ENCODE peak calls at places on chromosomes 13 and 19, in five cellular contexts. C is Right ventricle myocardium inferior; R is stimulated activated CD4-positive, alpha-beta T cell treated with anti-CD3 and anti-CD28 coated beads, Interleukin-1b, Interleukin-23, amount 100 ng/mL, for 24 hours; F is lung microvascular endothelial cell; I is activated CD4-positive, alpha-beta T cell treated with anti-CD3 and anti-CD28 coated beads for 24 hours. T is an unnamed sample.

GRCh38 chr13:50268500-50268899 is 253.3 kb downstream of the KCNRG start:
- DNase-seq in C (no peak), R (no peak), F (no peak), I (no peak), T (no peak)

GRCh38 chr13:114069376-114070097 is 62.9 kb downstream of the RASA3 start:
- DNase-seq in C (no peak), R (no peak), F (no peak), I (no peak), T (no peak)

GRCh38 chr13:40562975-40563349 is 103.5 kb downstream of the FOXO1 start:
- DNase-seq in C (no peak), R (no peak), F (no peak), I (no peak), T (no peak)

GRCh38 chr19:51417107-51417806 is at the start of gene SIGLEC10:
- DNase-seq in C (peak), R (no peak), F (no peak), I (no peak), T (no peak)

GRCh38 chr13:51562011-51562671 is 22.1 kb upstream of the WDFY2 start:
- DNase-seq in C (no peak), R (no peak), F (no peak), I (no peak), T (no peak)

GRCh38 chr13:48436661-48437242 is 23.8 kb upstream of the LPAR6 start:
- DNase-seq in C (no peak), R (no peak), F (no peak), I (no peak), T (no peak)

GRCh38 chr19:1608414-1609391 is 3.4 kb upstream of the UQCR11 start:
- DNase-seq in C (peak), R (no peak), F (no peak), I (no peak), T (no peak)

GRCh38 chr19:42427313-42427712 is at the start of gene LIPE:
- DNase-seq in C (no peak), R (no peak), F (no peak), I (no peak), T (no peak)

GRCh38 chr13:77925616-77926015 is 7.0 kb upstream of the EDNRB start:
- DNase-seq in C (no peak), R (no peak), F (no peak), I (no peak), T (no peak)

GRCh38 chr19:5693195-5694166 is 3.4 kb downstream of the RPL36 start:
- DNase-seq in C (no peak), R (no peak), F (no peak), I (no peak), T (no peak)

GRCh38 chr13:95652244-95652764 is 7.8 kb upstream of the DZIP1 start:
- DNase-seq in C (no peak), R (no peak), F (no peak), I (no peak), T (no peak)

GRCh38 chr13:42574011-42574410 is at the start of gene TNFSF11:
- DNase-seq in C (no peak), R (no peak), F (no peak), I (no peak), T (no peak)

GRCh38 chr13:25761041-25761440 is 290.8 kb downstream of the SHISA2 start:
- DNase-seq in C (no peak), R (no peak), F (no peak), I (no peak), T (no peak)

GRCh38 chr13:50467156-50467814 is 376.2 kb downstream of the DLEU7 start:
- DNase-seq in C (no peak), R (no peak), F (no peak), I (no peak), T (no peak)

GRCh38 chr13:26988059-26988769 is 183.4 kb downstream of the USP12 start:
- DNase-seq in C (no peak), R (no peak), F (no peak), I (no peak), T (no peak)

GRCh38 chr13:61144834-61145593 is 270.6 kb downstream of the PCDH20 start:
- DNase-seq in C (no peak), R (no peak), F (no peak), I (no peak), T (no peak)

GRCh38 chr19:55437410-55437809 is 5.7 kb downstream of the SHISA7 start:
- DNase-seq in C (no peak), R (no peak), F (peak), I (no peak), T (no peak)

GRCh38 chr19:35194022-35194984 is 34.2 kb downstream of the FAM187B start:
- DNase-seq in C (no peak), R (no peak), F (no peak), I (no peak), T (no peak)

GRCh38 chr19:39671739-39672363 is 16.1 kb downstream of the LGALS16 start:
- DNase-seq in C (no peak), R (peak), F (peak), I (peak), T (peak)

GRCh38 chr13:74256969-74257368 is 122.8 kb upstream of the KLF12 start:
- DNase-seq in C (peak), R (no peak), F (no peak), I (no peak), T (no peak)

GRCh38 chr13:29457299-29457698 is 138.2 kb downstream of the SLC7A1 start:
- DNase-seq in C (no peak), R (no peak), F (peak), I (no peak), T (no peak)

GRCh38 chr13:71316964-71317363 is 550.0 kb downstream of the DACH1 start:
- DNase-seq in C (no peak), R (no peak), F (no peak), I (no peak), T (no peak)

GRCh38 chr13:51020600-51020999 is 90.5 kb downstream of the C13orf42 start:
- DNase-seq in C (no peak), R (no peak), F (no peak), I (no peak), T (no peak)

GRCh38 chr13:114108894-114109293 is 23.5 kb downstream of the RASA3 start:
- DNase-seq in C (no peak), R (no peak), F (no peak), I (no peak), T (no peak)

GRCh38 chr19:1455002-1455335 is 5.0 kb downstream of the APC2 start:
- DNase-seq in C (no peak), R (no peak), F (no peak), I (no peak), T (no peak)

GRCh38 chr19:1533510-1534150 is 9.8 kb downstream of the PLK5 start:
- DNase-seq in C (no peak), R (no peak), F (no peak), I (no peak), T (no peak)

GRCh38 chr13:27551563-27551962 is 68.8 kb downstream of the LNX2 start:
- DNase-seq in C (no peak), R (no peak), F (no peak), I (no peak), T (no peak)

GRCh38 chr19:29084266-29084665 is 128.7 kb downstream of the UQCRFS1 start:
- DNase-seq in C (no peak), R (no peak), F (no peak), I (no peak), T (no peak)

GRCh38 chr13:27442071-27442647 is 8.2 kb downstream of the MTIF3 start:
- DNase-seq in C (no peak), R (no peak), F (no peak), I (no peak), T (no peak)

GRCh38 chr13:23950736-23951510 is 53.6 kb upstream of the C1QTNF9B start:
- DNase-seq in C (no peak), R (no peak), F (no peak), I (no peak), T (no peak)

GRCh38 chr19:39474139-39474620 is 6.5 kb upstream of the TIMM50 start:
- DNase-seq in C (peak), R (peak), F (peak), I (peak), T (no peak)

GRCh38 chr13:99657848-99658265 is 156.6 kb downstream of the TM9SF2 start:
- DNase-seq in C (no peak), R (no peak), F (peak), I (no peak), T (no peak)

GRCh38 chr13:114017028-114017630 is 43.3 kb upstream of the C13orf46 start:
- DNase-seq in C (peak), R (no peak), F (no peak), I (no peak), T (no peak)